ENCODE peak calls at places on chromosome 3, in six cellular contexts. One of them, this sample, is unnamed.

GRCh38 chr3:27885641-27886040 is 163.5 kb upstream of the EOMES start:
- DNase-seq in stimulated activated CD4-positive, alpha-beta T cell treated with anti-CD3 and anti-CD28 coated beads, Interleukin-2, amount 100 ng/mL, for 48 hours: no peak
- DNase-seq in astrocyte of the cerebellum: no peak
- DNase-seq in foreskin fibroblast: no peak
- DNase-seq in foreskin keratinocyte: no peak
- DNase-seq in NCI-H345: no peak
- DNase-seq in this sample: no peak

GRCh38 chr3:124791639-124792111 is 61.4 kb downstream of the UMPS start:
- DNase-seq in stimulated activated CD4-positive, alpha-beta T cell treated with anti-CD3 and anti-CD28 coated beads, Interleukin-2, amount 100 ng/mL, for 48 hours: no peak
- DNase-seq in astrocyte of the cerebellum: peak; percentile 96
- DNase-seq in foreskin fibroblast: peak; percentile 93
- DNase-seq in foreskin keratinocyte: no peak
- DNase-seq in NCI-H345: no peak
- DNase-seq in this sample: peak; percentile 62

GRCh38 chr3:86826292-86826691 is 164.7 kb downstream of the VGLL3 start:
- DNase-seq in stimulated activated CD4-positive, alpha-beta T cell treated with anti-CD3 and anti-CD28 coated beads, Interleukin-2, amount 100 ng/mL, for 48 hours: no peak
- DNase-seq in astrocyte of the cerebellum: no peak
- DNase-seq in foreskin fibroblast: no peak
- DNase-seq in foreskin keratinocyte: no peak
- DNase-seq in NCI-H345: no peak
- DNase-seq in this sample: no peak

GRCh38 chr3:66412176-66412887 is 88.5 kb downstream of the LRIG1 start:
- DNase-seq in stimulated activated CD4-positive, alpha-beta T cell treated with anti-CD3 and anti-CD28 coated beads, Interleukin-2, amount 100 ng/mL, for 48 hours: no peak
- DNase-seq in astrocyte of the cerebellum: no peak
- DNase-seq in foreskin fibroblast: no peak
- DNase-seq in foreskin keratinocyte: no peak
- DNase-seq in NCI-H345: no peak
- DNase-seq in this sample: no peak

GRCh38 chr3:186544281-186544680 is at the start of gene CRYGS:
- DNase-seq in stimulated activated CD4-positive, alpha-beta T cell treated with anti-CD3 and anti-CD28 coated beads, Interleukin-2, amount 100 ng/mL, for 48 hours: no peak
- DNase-seq in astrocyte of the cerebellum: no peak
- DNase-seq in foreskin fibroblast: no peak
- DNase-seq in foreskin keratinocyte: no peak
- DNase-seq in NCI-H345: no peak
- DNase-seq in this sample: no peak

GRCh38 chr3:136042608-136043221 is 77.2 kb downstream of the PPP2R3A start:
- DNase-seq in stimulated activated CD4-positive, alpha-beta T cell treated with anti-CD3 and anti-CD28 coated beads, Interleukin-2, amount 100 ng/mL, for 48 hours: no peak
- DNase-seq in astrocyte of the cerebellum: peak; percentile 53
- DNase-seq in foreskin fibroblast: peak; percentile 31
- DNase-seq in foreskin keratinocyte: no peak
- DNase-seq in NCI-H345: peak; percentile 30
- DNase-seq in this sample: no peak

GRCh38 chr3:38141173-38141951 is 2.9 kb downstream of the MYD88 start:
- DNase-seq in stimulated activated CD4-positive, alpha-beta T cell treated with anti-CD3 and anti-CD28 coated beads, Interleukin-2, amount 100 ng/mL, for 48 hours: no peak
- DNase-seq in astrocyte of the cerebellum: no peak
- DNase-seq in foreskin fibroblast: no peak
- DNase-seq in foreskin keratinocyte: no peak
- DNase-seq in NCI-H345: no peak
- DNase-seq in this sample: no peak

GRCh38 chr3:52289747-52290595 is 2.3 kb downstream of the GLYCTK start:
- DNase-seq in stimulated activated CD4-positive, alpha-beta T cell treated with anti-CD3 and anti-CD28 coated beads, Interleukin-2, amount 100 ng/mL, for 48 hours: no peak
- DNase-seq in astrocyte of the cerebellum: no peak
- DNase-seq in foreskin fibroblast: no peak
- DNase-seq in foreskin keratinocyte: no peak
- DNase-seq in NCI-H345: no peak
- DNase-seq in this sample: peak; percentile 79

GRCh38 chr3:193942516-193943055 is 193.4 kb upstream of the HES1 start:
- DNase-seq in stimulated activated CD4-positive, alpha-beta T cell treated with anti-CD3 and anti-CD28 coated beads, Interleukin-2, amount 100 ng/mL, for 48 hours: no peak
- DNase-seq in astrocyte of the cerebellum: no peak
- DNase-seq in foreskin fibroblast: no peak
- DNase-seq in foreskin keratinocyte: no peak
- DNase-seq in NCI-H345: no peak
- DNase-seq in this sample: no peak

GRCh38 chr3:52062499-52062898 is 6.1 kb upstream of the DUSP7 start:
- DNase-seq in stimulated activated CD4-positive, alpha-beta T cell treated with anti-CD3 and anti-CD28 coated beads, Interleukin-2, amount 100 ng/mL, for 48 hours: no peak
- DNase-seq in astrocyte of the cerebellum: peak; percentile 59
- DNase-seq in foreskin fibroblast: peak; percentile 87
- DNase-seq in foreskin keratinocyte: peak; percentile 96
- DNase-seq in NCI-H345: no peak
- DNase-seq in this sample: no peak

GRCh38 chr3:23739536-23739935 is 66.2 kb upstream of the UBE2E1 start:
- DNase-seq in stimulated activated CD4-positive, alpha-beta T cell treated with anti-CD3 and anti-CD28 coated beads, Interleukin-2, amount 100 ng/mL, for 48 hours: no peak
- DNase-seq in astrocyte of the cerebellum: peak; percentile 53
- DNase-seq in foreskin fibroblast: peak; percentile 65
- DNase-seq in foreskin keratinocyte: no peak
- DNase-seq in NCI-H345: no peak
- DNase-seq in this sample: no peak

GRCh38 chr3:18208856-18209255 is 216.3 kb downstream of the SATB1 start:
- DNase-seq in stimulated activated CD4-positive, alpha-beta T cell treated with anti-CD3 and anti-CD28 coated beads, Interleukin-2, amount 100 ng/mL, for 48 hours: no peak
- DNase-seq in astrocyte of the cerebellum: no peak
- DNase-seq in foreskin fibroblast: no peak
- DNase-seq in foreskin keratinocyte: no peak
- DNase-seq in NCI-H345: no peak
- DNase-seq in this sample: no peak

GRCh38 chr3:88141458-88142083 is 8.2 kb upstream of the C3orf38 start:
- DNase-seq in stimulated activated CD4-positive, alpha-beta T cell treated with anti-CD3 and anti-CD28 coated beads, Interleukin-2, amount 100 ng/mL, for 48 hours: no peak
- DNase-seq in astrocyte of the cerebellum: no peak
- DNase-seq in foreskin fibroblast: peak; percentile 56
- DNase-seq in foreskin keratinocyte: peak; percentile 80
- DNase-seq in NCI-H345: no peak
- DNase-seq in this sample: no peak

GRCh38 chr3:53354945-53355498 is 7.7 kb upstream of the DCP1A start:
- DNase-seq in stimulated activated CD4-positive, alpha-beta T cell treated with anti-CD3 and anti-CD28 coated beads, Interleukin-2, amount 100 ng/mL, for 48 hours: no peak
- DNase-seq in astrocyte of the cerebellum: no peak
- DNase-seq in foreskin fibroblast: no peak
- DNase-seq in foreskin keratinocyte: no peak
- DNase-seq in NCI-H345: no peak
- DNase-seq in this sample: no peak